ENCODE peak calls at places on chromosome 4, in seven cellular contexts. One of them, this sample, is unnamed.

GRCh38 chr4:56742080-56742871 is 61.2 kb upstream of the HOPX start:
- DNase-seq in ascending aorta: no peak
- DNase-seq in spleen: no peak
- DNase-seq in WERI-Rb-1: no peak
- DNase-seq in brain microvascular endothelial cell: peak
- DNase-seq in tibial artery: no peak
- DNase-seq in right atrium auricular region: no peak
- DNase-seq in this sample: no peak

GRCh38 chr4:110742148-110742547 is 119.3 kb upstream of the PITX2 start:
- DNase-seq in ascending aorta: no peak
- DNase-seq in spleen: no peak
- DNase-seq in WERI-Rb-1: no peak
- DNase-seq in brain microvascular endothelial cell: no peak
- DNase-seq in tibial artery: no peak
- DNase-seq in right atrium auricular region: no peak
- DNase-seq in this sample: no peak

GRCh38 chr4:115171220-115171619 is 57.8 kb upstream of the NDST4 start:
- DNase-seq in ascending aorta: no peak
- DNase-seq in spleen: no peak
- DNase-seq in WERI-Rb-1: no peak
- DNase-seq in brain microvascular endothelial cell: no peak
- DNase-seq in tibial artery: no peak
- DNase-seq in right atrium auricular region: no peak
- DNase-seq in this sample: no peak

GRCh38 chr4:5615496-5616075 is 92.8 kb downstream of the EVC2 start:
- DNase-seq in ascending aorta: no peak
- DNase-seq in spleen: no peak
- DNase-seq in WERI-Rb-1: no peak
- DNase-seq in brain microvascular endothelial cell: no peak
- DNase-seq in tibial artery: no peak
- DNase-seq in right atrium auricular region: no peak
- DNase-seq in this sample: peak

GRCh38 chr4:27721193-27721592 is 860.6 kb downstream of the STIM2 start:
- DNase-seq in ascending aorta: no peak
- DNase-seq in spleen: no peak
- DNase-seq in WERI-Rb-1: no peak
- DNase-seq in brain microvascular endothelial cell: no peak
- DNase-seq in tibial artery: no peak
- DNase-seq in right atrium auricular region: no peak
- DNase-seq in this sample: no peak

GRCh38 chr4:122503214-122503613 is 46.7 kb upstream of the IL2 start:
- DNase-seq in ascending aorta: no peak
- DNase-seq in spleen: no peak
- DNase-seq in WERI-Rb-1: no peak
- DNase-seq in brain microvascular endothelial cell: no peak
- DNase-seq in tibial artery: no peak
- DNase-seq in right atrium auricular region: no peak
- DNase-seq in this sample: no peak

GRCh38 chr4:113499696-113500095 is 261.8 kb downstream of the CAMK2D start:
- DNase-seq in ascending aorta: no peak
- DNase-seq in spleen: no peak
- DNase-seq in WERI-Rb-1: no peak
- DNase-seq in brain microvascular endothelial cell: peak
- DNase-seq in tibial artery: no peak
- DNase-seq in right atrium auricular region: no peak
- DNase-seq in this sample: no peak

GRCh38 chr4:176125063-176125462 is 59.4 kb downstream of the WDR17 start:
- DNase-seq in ascending aorta: no peak
- DNase-seq in spleen: no peak
- DNase-seq in WERI-Rb-1: no peak
- DNase-seq in brain microvascular endothelial cell: no peak
- DNase-seq in tibial artery: no peak
- DNase-seq in right atrium auricular region: no peak
- DNase-seq in this sample: no peak

GRCh38 chr4:138761638-138762205 is 253.9 kb upstream of the NOCT start:
- DNase-seq in ascending aorta: no peak
- DNase-seq in spleen: no peak
- DNase-seq in WERI-Rb-1: no peak
- DNase-seq in brain microvascular endothelial cell: no peak
- DNase-seq in tibial artery: no peak
- DNase-seq in right atrium auricular region: no peak
- DNase-seq in this sample: no peak

GRCh38 chr4:16897991-16898827 is at the start of gene LDB2:
- DNase-seq in ascending aorta: no peak
- DNase-seq in spleen: no peak
- DNase-seq in WERI-Rb-1: no peak
- DNase-seq in brain microvascular endothelial cell: peak
- DNase-seq in tibial artery: peak
- DNase-seq in right atrium auricular region: peak
- DNase-seq in this sample: peak

GRCh38 chr4:123353656-123354055 is 42.9 kb upstream of the SPRY1 start:
- DNase-seq in ascending aorta: no peak
- DNase-seq in spleen: no peak
- DNase-seq in WERI-Rb-1: no peak
- DNase-seq in brain microvascular endothelial cell: no peak
- DNase-seq in tibial artery: no peak
- DNase-seq in right atrium auricular region: no peak
- DNase-seq in this sample: no peak

DNA sequence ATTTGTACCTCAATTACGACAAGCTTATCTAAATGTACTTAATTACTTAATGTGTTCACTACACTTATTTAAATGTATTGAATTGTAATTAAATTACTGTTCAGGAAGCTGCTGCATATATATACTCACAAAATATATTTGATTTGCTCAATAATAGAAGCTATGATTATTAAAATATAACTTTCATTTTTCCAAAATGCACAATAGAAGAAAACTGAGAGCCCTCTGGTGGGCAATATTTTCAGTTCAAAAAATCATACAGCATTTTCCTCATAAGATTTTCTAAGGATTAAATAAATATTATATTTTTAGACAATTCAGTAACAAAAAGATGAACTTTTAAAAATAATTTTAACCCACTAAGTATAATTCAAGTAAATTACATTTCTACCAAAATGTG is 217.3 kb downstream of the DKK2 start:
- DNase-seq in ascending aorta: no peak
- DNase-seq in spleen: no peak
- DNase-seq in WERI-Rb-1: no peak
- DNase-seq in brain microvascular endothelial cell: no peak
- DNase-seq in tibial artery: no peak
- DNase-seq in right atrium auricular region: no peak
- DNase-seq in this sample: no peak
- TF ChIP-seq CTCF in ascending aorta: no peak
- TF ChIP-seq CTCF in spleen: no peak
- TF ChIP-seq CTCF in WERI-Rb-1: no peak
- TF ChIP-seq CTCF in brain microvascular endothelial cell: peak
- TF ChIP-seq CTCF in tibial artery: no peak
- TF ChIP-seq CTCF in right atrium auricular region: no peak
- TF ChIP-seq CTCF in this sample: no peak

DNA sequence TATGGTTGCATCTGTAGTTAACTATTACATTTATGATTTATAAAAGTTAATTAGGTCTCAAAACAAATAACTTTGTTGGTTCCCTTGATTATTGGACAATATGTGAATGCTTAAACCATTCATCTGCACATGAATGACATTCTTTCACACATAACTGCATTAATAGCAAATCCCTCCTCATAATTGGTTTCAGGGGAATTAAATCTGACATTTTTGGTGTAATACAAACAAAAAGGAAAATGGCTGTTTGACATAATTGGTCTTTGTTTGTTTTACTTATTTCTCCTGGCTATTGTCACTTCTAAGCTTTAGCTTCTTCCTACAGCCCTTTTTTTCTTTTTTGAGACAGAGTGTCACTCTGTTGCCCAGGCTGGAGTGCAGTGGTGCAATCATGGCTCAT is 71.9 kb downstream of the TBC1D9 start:
- DNase-seq in ascending aorta: no peak
- DNase-seq in spleen: no peak
- DNase-seq in WERI-Rb-1: no peak
- DNase-seq in brain microvascular endothelial cell: no peak
- DNase-seq in tibial artery: no peak
- DNase-seq in right atrium auricular region: no peak
- DNase-seq in this sample: no peak
- TF ChIP-seq CTCF in ascending aorta: no peak
- TF ChIP-seq CTCF in spleen: no peak
- TF ChIP-seq CTCF in WERI-Rb-1: no peak
- TF ChIP-seq CTCF in brain microvascular endothelial cell: no peak
- TF ChIP-seq CTCF in tibial artery: no peak
- TF ChIP-seq CTCF in right atrium auricular region: no peak
- TF ChIP-seq CTCF in this sample: no peak

DNA sequence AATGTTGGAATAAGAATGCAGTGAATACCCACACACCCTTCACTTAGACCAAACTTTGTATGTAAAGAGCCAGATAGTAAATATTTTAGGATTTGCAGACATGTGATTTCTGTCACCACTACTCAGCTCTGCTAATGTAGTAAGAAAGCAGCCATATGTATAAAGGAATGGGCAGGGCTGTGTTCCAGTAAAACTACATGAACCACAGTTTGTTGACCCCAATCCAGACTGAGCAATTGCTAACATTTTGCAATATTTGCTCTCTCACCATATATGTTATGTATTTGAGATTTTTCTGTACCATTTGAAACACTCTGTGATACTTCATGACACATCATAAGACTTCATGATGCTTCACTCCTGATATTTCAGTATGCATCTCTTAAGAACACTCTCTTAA is 32.0 kb upstream of the TBC1D1 start:
- DNase-seq in ascending aorta: no peak
- DNase-seq in spleen: no peak
- DNase-seq in WERI-Rb-1: no peak
- DNase-seq in brain microvascular endothelial cell: no peak
- DNase-seq in tibial artery: no peak
- DNase-seq in right atrium auricular region: no peak
- DNase-seq in this sample: no peak
- TF ChIP-seq CTCF in ascending aorta: no peak
- TF ChIP-seq CTCF in spleen: no peak
- TF ChIP-seq CTCF in WERI-Rb-1: no peak
- TF ChIP-seq CTCF in brain microvascular endothelial cell: no peak
- TF ChIP-seq CTCF in tibial artery: no peak
- TF ChIP-seq CTCF in right atrium auricular region: no peak
- TF ChIP-seq CTCF in this sample: no peak

GRCh38 chr4:151532001-151532708 is 123.2 kb downstream of the FHIP1A start:
- DNase-seq in ascending aorta: no peak
- DNase-seq in spleen: no peak
- DNase-seq in WERI-Rb-1: no peak
- DNase-seq in brain microvascular endothelial cell: no peak
- DNase-seq in tibial artery: no peak
- DNase-seq in right atrium auricular region: no peak
- DNase-seq in this sample: no peak
- TF ChIP-seq CTCF in ascending aorta: no peak
- TF ChIP-seq CTCF in spleen: no peak
- TF ChIP-seq CTCF in WERI-Rb-1: no peak
- TF ChIP-seq CTCF in brain microvascular endothelial cell: no peak
- TF ChIP-seq CTCF in tibial artery: no peak
- TF ChIP-seq CTCF in right atrium auricular region: no peak
- TF ChIP-seq CTCF in this sample: no peak

GRCh38 chr4:23323436-23323835 is 566.4 kb downstream of the PPARGC1A start:
- DNase-seq in ascending aorta: no peak
- DNase-seq in spleen: no peak
- DNase-seq in WERI-Rb-1: no peak
- DNase-seq in brain microvascular endothelial cell: no peak
- DNase-seq in tibial artery: no peak
- DNase-seq in right atrium auricular region: no peak
- DNase-seq in this sample: no peak

GRCh38 chr4:23332266-23332665 is 557.6 kb downstream of the PPARGC1A start:
- DNase-seq in ascending aorta: no peak
- DNase-seq in spleen: no peak
- DNase-seq in WERI-Rb-1: no peak
- DNase-seq in brain microvascular endothelial cell: no peak
- DNase-seq in tibial artery: no peak
- DNase-seq in right atrium auricular region: no peak
- DNase-seq in this sample: no peak

GRCh38 chr4:23322732-23323131 is 567.1 kb downstream of the PPARGC1A start:
- DNase-seq in ascending aorta: no peak
- DNase-seq in spleen: no peak
- DNase-seq in WERI-Rb-1: no peak
- DNase-seq in brain microvascular endothelial cell: no peak
- DNase-seq in tibial artery: no peak
- DNase-seq in right atrium auricular region: no peak
- DNase-seq in this sample: no peak

GRCh38 chr4:23324291-23324690 is 565.6 kb downstream of the PPARGC1A start:
- DNase-seq in ascending aorta: no peak
- DNase-seq in spleen: no peak
- DNase-seq in WERI-Rb-1: no peak
- DNase-seq in brain microvascular endothelial cell: no peak
- DNase-seq in tibial artery: no peak
- DNase-seq in right atrium auricular region: no peak
- DNase-seq in this sample: no peak

DNA sequence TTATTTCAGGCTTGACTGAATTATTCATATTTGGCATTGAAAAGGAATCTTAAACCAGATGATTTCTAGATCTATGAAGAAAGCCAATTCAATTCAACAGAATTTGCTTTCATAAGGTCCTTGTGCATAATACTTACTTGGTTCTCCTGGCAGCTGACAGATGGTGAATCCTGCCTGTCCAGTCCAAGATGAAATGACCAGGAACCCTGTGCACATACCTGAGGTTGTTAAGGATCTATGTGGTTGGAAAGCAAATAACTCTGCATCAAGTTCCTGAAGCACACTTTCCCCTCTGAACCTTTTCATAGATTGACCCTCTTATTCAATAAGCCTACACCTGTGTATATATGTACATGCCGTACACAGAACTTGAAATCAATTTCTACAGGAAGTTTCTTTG is 562.7 kb downstream of the PPARGC1A start:
- DNase-seq in ascending aorta: no peak
- DNase-seq in spleen: no peak
- DNase-seq in WERI-Rb-1: no peak
- DNase-seq in brain microvascular endothelial cell: no peak
- DNase-seq in tibial artery: no peak
- DNase-seq in right atrium auricular region: no peak
- DNase-seq in this sample: no peak
- TF ChIP-seq CTCF in ascending aorta: no peak
- TF ChIP-seq CTCF in spleen: no peak
- TF ChIP-seq CTCF in WERI-Rb-1: no peak
- TF ChIP-seq CTCF in brain microvascular endothelial cell: no peak
- TF ChIP-seq CTCF in tibial artery: no peak
- TF ChIP-seq CTCF in right atrium auricular region: no peak
- TF ChIP-seq CTCF in this sample: no peak